ENCODE peak calls at places on chromosomes 12 and 14, in seven cellular contexts. L, O, H, N, R, D and C are unnamed samples.

GRCh38 chr12:105740970-105741725 is 397.6 kb downstream of the NUAK1 start:
- DNase-seq in L (no peak), O (no peak), H (no peak), N (no peak), R (no peak), D (peak; percentile 70), C (no peak)

GRCh38 chr12:42309996-42310395 is 15.9 kb downstream of the ZCRB1 start:
- DNase-seq in L (no peak), O (no peak), H (no peak), N (no peak), R (no peak), D (no peak), C (no peak)

GRCh38 chr12:126493366-126494108 is 1428.3 kb downstream of the AACS start:
- DNase-seq in L (no peak), O (no peak), H (no peak), N (no peak), R (no peak), D (no peak), C (no peak)

GRCh38 chr12:30753233-30753632 is 1.5 kb downstream of the CAPRIN2 start:
- DNase-seq in L (no peak), O (peak; percentile 50), H (no peak), N (no peak), R (no peak), D (no peak), C (no peak)

GRCh38 chr12:27305673-27306504 is 26.7 kb upstream of the BMAL2 start:
- DNase-seq in L (no peak), O (no peak), H (no peak), N (no peak), R (no peak), D (no peak), C (no peak)

GRCh38 chr14:102817942-102818940 is 41.0 kb downstream of the TRAF3 start:
- DNase-seq in L (no peak), O (no peak), H (no peak), N (no peak), R (no peak), D (no peak), C (no peak)

GRCh38 chr12:121823727-121824115 is 19.9 kb downstream of the SETD1B start:
- DNase-seq in L (no peak), O (no peak), H (no peak), N (no peak), R (no peak), D (no peak), C (no peak)

GRCh38 chr14:101077511-101078074 is 174.1 kb upstream of the RTL1 start:
- DNase-seq in L (peak; percentile 13), O (no peak), H (no peak), N (no peak), R (peak; percentile 48), D (peak; percentile 57), C (peak; percentile 68)

GRCh38 chr14:77024171-77024627 is 4.3 kb downstream of the IRF2BPL start:
- DNase-seq in L (no peak), O (peak; percentile 39), H (peak; percentile 67), N (no peak), R (no peak), D (peak; percentile 78), C (no peak)

GRCh38 chr12:70543444-70543843 is 93.8 kb downstream of the PTPRB start:
- DNase-seq in L (no peak), O (no peak), H (no peak), N (no peak), R (no peak), D (no peak), C (no peak)

GRCh38 chr12:91877461-91878230 is 268.0 kb downstream of the BTG1 start:
- DNase-seq in L (no peak), O (no peak), H (no peak), N (no peak), R (no peak), D (no peak), C (no peak)

GRCh38 chr12:70724444-70724843 is 87.2 kb upstream of the PTPRB start:
- DNase-seq in L (no peak), O (peak; percentile 16), H (no peak), N (no peak), R (no peak), D (no peak), C (no peak)

GRCh38 chr14:92678766-92679165 is 69.7 kb downstream of the LGMN start:
- DNase-seq in L (no peak), O (no peak), H (no peak), N (no peak), R (no peak), D (peak; percentile 55), C (no peak)

GRCh38 chr14:95835331-95835730 is 41.3 kb upstream of the TUNAR start:
- DNase-seq in L (no peak), O (no peak), H (no peak), N (no peak), R (no peak), D (no peak), C (no peak)

DNA sequence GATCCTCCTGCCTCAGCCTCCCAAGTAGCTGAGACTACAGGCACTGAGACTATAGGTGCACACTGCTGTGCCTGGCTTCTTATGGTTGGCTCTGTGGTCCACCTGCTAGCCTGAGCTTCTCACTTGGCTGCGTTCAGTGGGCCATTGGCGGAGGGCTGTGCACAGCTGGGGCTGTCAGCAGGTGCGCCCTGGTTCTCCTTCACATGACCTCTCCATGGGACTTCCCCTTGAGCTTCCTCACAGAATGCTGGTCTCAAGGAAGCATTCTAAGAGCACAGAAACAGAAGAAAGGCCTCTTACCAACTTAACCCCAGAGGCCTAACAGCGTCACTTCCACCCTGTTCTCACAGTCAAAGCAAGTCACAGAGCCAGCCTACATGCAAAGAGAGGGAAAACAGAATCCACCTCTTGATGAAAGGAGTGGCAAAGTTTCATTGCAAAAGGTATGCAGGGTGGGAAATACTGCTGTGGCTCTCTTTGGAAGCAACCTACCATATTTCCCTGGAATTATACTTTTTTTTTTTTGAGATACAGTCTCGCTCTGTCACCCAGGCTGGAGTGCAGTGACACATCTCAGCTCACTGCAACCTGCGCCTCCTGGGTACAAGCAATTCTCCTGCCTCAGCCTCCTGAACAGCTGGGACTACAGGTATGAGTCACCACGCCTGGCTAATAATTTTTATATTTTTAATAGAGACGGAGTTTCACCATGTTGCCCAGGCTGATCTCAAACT is 9.3 kb downstream of the RILPL2 start:
- DNase-seq in L (no peak), O (no peak), H (peak; percentile 37), N (peak; percentile 97), R (no peak), D (no peak), C (no peak)
- TF ChIP-seq POLR2AphosphoS5 in L (no peak), O (no peak), H (no peak), N (peak; percentile 47), R (no peak), D (no peak), C (no peak)

GRCh38 chr12:31756977-31757420 is 28.2 kb upstream of the AMN1 start:
- DNase-seq in L (peak; percentile 36), O (peak; percentile 30), H (peak; percentile 66), N (no peak), R (no peak), D (no peak), C (peak; percentile 57)
- TF ChIP-seq EP300 in L (no peak), O (peak; percentile 69), H (no peak), N (no peak), R (no peak), D (no peak), C (no peak)

GRCh38 chr12:113422030-113422900 is at the start of gene SDSL:
- DNase-seq in L (peak; percentile 73), O (peak; percentile 81), H (peak; percentile 74), N (peak; percentile 76), R (peak; percentile 75), D (peak; percentile 80), C (no peak)
- TF ChIP-seq POLR2AphosphoS5 in L (no peak), O (peak; percentile 77), H (no peak), N (peak; percentile 53), R (no peak), D (no peak), C (peak; percentile 31)

GRCh38 chr12:74984631-74985030 is 225.0 kb downstream of the KCNC2 start:
- DNase-seq in L (no peak), O (no peak), H (no peak), N (no peak), R (no peak), D (no peak), C (no peak)

GRCh38 chr12:74977832-74978481 is 231.7 kb downstream of the KCNC2 start:
- DNase-seq in L (no peak), O (no peak), H (no peak), N (no peak), R (no peak), D (no peak), C (no peak)

GRCh38 chr12:74985293-74985985 is 224.2 kb downstream of the KCNC2 start:
- DNase-seq in L (no peak), O (no peak), H (no peak), N (no peak), R (no peak), D (peak; percentile 44), C (peak; percentile 5)

GRCh38 chr12:74983917-74984316 is 225.7 kb downstream of the KCNC2 start:
- DNase-seq in L (no peak), O (no peak), H (no peak), N (no peak), R (no peak), D (no peak), C (no peak)

GRCh38 chr12:74980510-74980909 is 229.1 kb downstream of the KCNC2 start:
- DNase-seq in L (no peak), O (no peak), H (no peak), N (no peak), R (no peak), D (no peak), C (no peak)
- TF ChIP-seq EP300 in L (no peak), O (no peak), H (no peak), N (no peak), R (no peak), D (no peak), C (no peak)

DNA sequence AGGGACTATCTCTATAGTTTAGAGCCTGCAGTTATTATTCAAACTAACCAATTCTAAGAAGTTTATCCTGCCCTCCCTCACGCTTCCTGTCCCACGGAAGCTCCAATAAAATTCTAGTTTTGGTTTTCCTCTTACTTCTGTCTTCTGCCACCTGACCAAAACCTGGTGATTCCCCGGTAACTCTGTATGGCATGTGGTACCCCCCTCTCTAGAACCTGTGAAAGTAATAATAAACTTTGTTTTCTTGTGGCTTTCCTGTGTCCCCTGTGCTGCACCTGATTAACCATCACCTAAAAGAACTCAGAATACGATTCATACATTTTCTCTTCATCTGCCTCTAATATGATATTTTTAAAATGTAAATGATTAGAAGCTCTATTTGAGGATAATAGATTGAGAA is 379.8 kb downstream of the APAF1 start:
- DNase-seq in L (no peak), O (no peak), H (no peak), N (no peak), R (no peak), D (no peak), C (no peak)
- TF ChIP-seq POLR2AphosphoS5 in L (no peak), O (no peak), H (no peak), N (no peak), R (no peak), D (no peak), C (no peak)

GRCh38 chr14:43399289-43399688 is 1107.8 kb downstream of the FSCB start:
- DNase-seq in L (no peak), O (no peak), H (no peak), N (no peak), R (no peak), D (no peak), C (no peak)
- TF ChIP-seq EP300 in L (no peak), O (no peak), H (no peak), N (no peak), R (no peak), D (no peak), C (no peak)

GRCh38 chr12:107580750-107581529 is 104.7 kb upstream of the PWP1 start:
- DNase-seq in L (no peak), O (no peak), H (no peak), N (no peak), R (no peak), D (no peak), C (peak; percentile 85)
- TF ChIP-seq POLR2AphosphoS5 in L (no peak), O (no peak), H (no peak), N (no peak), R (no peak), D (no peak), C (no peak)